ENCODE peak calls at places on chromosomes 2 and 18, in five cellular contexts. J is H9, B is mesenchymal stem cell, K is H1, W is neuronal stem cell. A is an unnamed sample.

GRCh38 chr2:102103992-102104871 is 38.3 kb upstream of the IL1R1 start:
- DNase-seq in W (no peak), B (peak), J (no peak), K (no peak), A (no peak)

GRCh38 chr2:173884403-173884802 is 80.8 kb downstream of the SP3 start:
- DNase-seq in W (peak), B (peak), K (no peak), J (peak), A (peak)

GRCh38 chr18:36297419-36298112 is at the start of gene FHOD3:
- DNase-seq in W (peak), K (no peak), B (peak), J (peak), A (peak)

GRCh38 chr2:7725132-7725849 is 808.1 kb downstream of the RNF144A start:
- DNase-seq in K (no peak), W (no peak), B (peak), J (no peak), A (no peak)

GRCh38 chr2:100895402-100895801 is 75.5 kb downstream of the NPAS2 start:
- DNase-seq in J (no peak), B (no peak), W (no peak), K (no peak), A (no peak)

GRCh38 chr2:106192752-106193490 is 1.2 kb downstream of the UXS1 start:
- DNase-seq in B (peak), J (no peak), W (no peak), K (no peak), A (peak)

GRCh38 chr2:24920813-24921441 is 890 bp upstream of the ADCY3 start:
- DNase-seq in B (peak), W (no peak), K (no peak), J (no peak), A (no peak)

GRCh38 chr2:61288070-61288841 is 126.3 kb downstream of the C2orf74 start:
- DNase-seq in W (no peak), J (no peak), K (no peak), B (no peak), A (no peak)

GRCh38 chr2:216151313-216152030 is 42.3 kb downstream of the XRCC5 start:
- DNase-seq in W (no peak), K (no peak), B (peak), J (no peak), A (no peak)

GRCh38 chr2:73979686-73980085 is 5.0 kb upstream of the TET3 start:
- DNase-seq in W (no peak), K (no peak), B (peak), J (no peak), A (peak)

GRCh38 chr2:70907130-70907756 is 28.5 kb upstream of the ATP6V1B1 start:
- DNase-seq in B (peak), K (no peak), W (no peak), J (no peak), A (peak)

GRCh38 chr2:39481611-39482010 is 44.5 kb upstream of the MAP4K3 start:
- DNase-seq in K (no peak), J (no peak), W (no peak), B (peak), A (no peak)

GRCh38 chr2:200005675-200006074 is 50.3 kb downstream of the MAIP1 start:
- DNase-seq in W (no peak), B (no peak), K (no peak), J (no peak), A (no peak)

GRCh38 chr2:235621736-235622135 is 127.9 kb downstream of the AGAP1 start:
- DNase-seq in K (no peak), W (no peak), B (no peak), J (no peak), A (no peak)

GRCh38 chr18:78822171-78822570 is 157.4 kb upstream of the SALL3 start:
- DNase-seq in K (no peak), W (no peak), B (no peak), J (no peak), A (no peak)

GRCh38 chr2:55161295-55162210 is 70.5 kb downstream of the CLHC1 start:
- DNase-seq in B (peak), J (no peak), K (no peak), W (no peak), A (no peak)

GRCh38 chr2:179021258-179021657 is 28.7 kb downstream of the CCDC141 start:
- DNase-seq in W (no peak), B (no peak), J (no peak), K (no peak), A (no peak)

GRCh38 chr2:63497561-63497960 is 90.7 kb downstream of the WDPCP start:
- DNase-seq in K (no peak), B (no peak), W (no peak), J (no peak), A (peak)

GRCh38 chr2:135168119-135168872 is 116.2 kb downstream of the RAB3GAP1 start:
- DNase-seq in B (no peak), K (no peak), J (no peak), W (no peak), A (no peak)

GRCh38 chr2:215693269-215693998 is 257.6 kb upstream of the FN1 start:
- DNase-seq in W (no peak), B (peak), J (no peak), K (no peak), A (peak)

GRCh38 chr2:173278794-173279527 is 75.7 kb upstream of the CDCA7 start:
- DNase-seq in W (no peak), J (no peak), B (no peak), K (no peak), A (no peak)

GRCh38 chr18:55214969-55215368 is 255.7 kb upstream of the CCDC68 start:
- DNase-seq in B (no peak), W (no peak), J (no peak), K (no peak), A (no peak)

DNA sequence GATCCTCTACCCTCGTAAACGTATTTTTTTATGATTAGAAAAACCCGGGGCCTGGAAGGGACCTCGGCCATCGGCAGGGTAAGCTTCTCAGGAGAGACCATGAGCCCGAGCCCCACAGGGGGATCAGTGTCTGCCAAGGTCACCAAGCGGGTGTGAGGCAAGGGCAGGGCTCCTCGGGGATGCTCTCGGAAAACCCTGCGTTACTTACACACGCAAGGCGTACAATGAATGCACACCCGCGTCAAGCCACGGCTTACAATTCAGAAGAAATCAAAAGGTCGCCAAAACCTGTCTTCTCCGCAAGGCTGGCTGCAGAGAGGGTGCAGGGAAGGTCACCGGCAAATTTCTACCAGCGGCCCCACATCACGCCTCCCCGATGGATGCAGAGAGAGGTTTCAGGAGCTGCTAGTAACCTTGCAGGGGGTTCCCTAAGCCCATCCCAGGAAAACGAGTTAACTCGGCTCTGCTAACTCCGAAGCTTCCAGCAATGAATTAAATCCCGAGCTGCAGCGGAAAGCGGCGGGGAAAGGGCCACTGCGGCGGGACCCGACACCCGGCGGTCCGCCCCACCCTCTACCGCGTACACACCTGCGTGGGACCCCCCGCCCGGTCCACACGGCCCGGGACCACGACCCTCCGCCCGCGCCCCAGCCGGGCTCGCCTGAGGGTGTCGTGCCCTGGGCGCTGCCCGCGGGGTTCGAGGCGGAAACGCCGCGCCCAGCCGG is 608 bp downstream of the ST3GAL5 start:
- DNase-seq in B (peak), W (no peak), J (peak), K (no peak), A (peak)
- H2BK12ac ChIP-seq in B (peak), W (no peak), J (no peak), K (no peak), A (no peak)

GRCh38 chr18:57887984-57888383 is 84.9 kb upstream of the ATP8B1 start:
- DNase-seq in K (no peak), B (no peak), J (no peak), W (no peak), A (no peak)
- H3K4me2 ChIP-seq in K (no peak), B (no peak), J (no peak), W (no peak), A (no peak)

DNA sequence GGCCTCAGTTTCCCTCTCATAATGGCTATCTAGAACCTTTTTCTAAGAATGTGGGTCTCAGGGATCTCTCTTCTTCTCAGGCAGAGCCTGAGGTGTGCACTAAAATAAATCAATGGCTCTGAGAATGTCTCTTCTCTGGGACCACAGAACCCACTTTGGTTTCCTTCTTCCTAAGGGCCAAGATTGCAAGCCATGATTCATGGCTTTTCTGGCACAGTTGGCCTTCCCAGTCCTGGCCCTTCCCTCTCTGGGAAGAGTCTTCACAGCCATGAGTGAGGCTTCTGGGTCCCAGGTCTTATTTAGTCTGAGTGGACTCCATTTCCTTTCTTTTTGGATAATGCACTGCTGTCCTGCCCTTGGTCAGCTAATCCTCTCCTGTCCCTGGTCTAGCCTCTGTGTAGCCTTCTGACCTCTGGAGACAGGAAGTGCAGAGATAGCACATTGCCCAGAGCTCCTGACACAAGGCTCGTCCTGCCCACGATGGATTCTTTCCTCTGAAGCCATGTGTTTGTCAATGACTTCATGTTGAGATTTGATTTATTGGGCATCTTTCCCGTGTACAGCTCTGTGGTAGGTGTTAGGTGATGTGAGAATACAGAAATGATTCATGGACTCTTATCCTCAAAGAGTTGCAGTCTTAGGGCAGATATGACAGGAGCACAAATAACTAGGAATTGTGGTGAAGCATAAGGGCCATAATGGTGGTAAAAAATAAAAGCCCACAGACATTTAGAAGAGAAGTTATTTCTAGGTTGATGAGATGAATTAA is 245.0 kb downstream of the CLIP4 start:
- DNase-seq in W (no peak), K (no peak), J (no peak), B (no peak), A (no peak)
- H2BK12ac ChIP-seq in W (no peak), K (no peak), J (no peak), B (no peak), A (no peak)

DNA sequence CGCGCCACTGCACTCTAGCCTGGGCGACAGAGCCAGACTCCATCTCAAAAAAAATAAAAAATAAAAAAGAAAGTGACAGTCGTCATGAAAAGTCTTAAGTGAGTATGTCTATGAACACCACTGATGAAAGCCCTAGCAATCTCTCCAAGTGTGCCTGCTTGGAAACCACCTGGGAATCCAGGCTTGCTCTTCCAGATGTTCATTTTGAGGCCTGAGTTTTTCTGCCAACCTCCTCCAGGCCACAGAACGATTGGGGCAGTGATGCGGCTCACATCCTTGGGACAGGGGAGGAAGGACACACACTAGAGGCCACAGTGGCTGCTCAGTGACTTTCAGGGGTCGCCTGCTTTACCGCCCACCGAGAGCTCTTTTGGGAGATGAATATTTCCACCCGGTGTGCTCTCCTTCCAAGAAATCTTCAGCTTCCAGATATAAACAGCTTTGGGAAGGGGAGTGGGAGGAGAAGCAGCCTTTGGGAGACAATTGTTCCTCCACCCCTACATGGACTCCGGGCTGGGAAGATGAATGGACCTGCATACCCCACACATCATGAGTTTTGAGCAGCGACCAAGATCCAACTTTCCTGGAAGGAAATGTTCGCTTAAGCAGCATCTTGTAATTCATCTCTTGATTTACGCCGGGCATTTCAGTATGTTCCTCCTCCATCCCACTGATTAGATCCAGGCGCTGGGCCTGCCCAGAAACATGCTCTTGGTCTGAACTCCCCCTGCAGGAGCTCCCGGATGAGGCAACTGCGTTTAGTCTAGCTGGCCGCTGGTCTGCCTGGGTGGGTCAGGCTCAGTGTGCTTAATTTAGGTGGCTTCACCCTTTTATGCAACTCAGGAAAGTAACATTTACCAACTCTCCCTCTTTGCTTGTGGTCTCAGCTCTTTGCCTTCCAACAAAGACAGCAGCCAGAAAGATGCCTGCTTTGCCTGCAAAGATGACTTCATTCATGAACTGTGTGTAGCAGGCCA is 6.2 kb upstream of the ARMC9 start:
- DNase-seq in W (no peak), K (peak), B (peak), J (peak), A (no peak)
- H3K4me2 ChIP-seq in W (no peak), K (no peak), B (no peak), J (no peak), A (no peak)

GRCh38 chr2:1987379-1987778 is 243.1 kb upstream of the PXDN start:
- DNase-seq in W (no peak), J (no peak), B (no peak), K (no peak), A (no peak)

GRCh38 chr2:1988594-1988993 is 244.3 kb upstream of the PXDN start:
- DNase-seq in W (no peak), B (no peak), K (no peak), J (no peak), A (no peak)

GRCh38 chr2:1986598-1986997 is 242.3 kb upstream of the PXDN start:
- DNase-seq in W (no peak), K (no peak), J (no peak), B (no peak), A (no peak)

GRCh38 chr2:1989216-1989615 is 244.9 kb upstream of the PXDN start:
- DNase-seq in B (no peak), W (no peak), K (no peak), J (no peak), A (no peak)

GRCh38 chr2:1988049-1988448 is 243.7 kb upstream of the PXDN start:
- DNase-seq in B (no peak), J (no peak), K (no peak), W (no peak), A (no peak)
- H2BK12ac ChIP-seq in B (no peak), J (no peak), K (peak), W (no peak), A (no peak)

GRCh38 chr2:46009772-46010171 is 287.4 kb upstream of the EPAS1 start:
- DNase-seq in W (no peak), B (no peak), J (no peak), K (no peak), A (no peak)
- H3K4me2 ChIP-seq in W (no peak), B (no peak), J (no peak), K (no peak), A (no peak)

GRCh38 chr18:62586148-62586774 is 63.4 kb downstream of the ZCCHC2 start:
- DNase-seq in J (peak), K (no peak), W (peak), B (peak), A (peak)

GRCh38 chr18:62588217-62588616 is 65.4 kb downstream of the ZCCHC2 start:
- DNase-seq in K (no peak), B (no peak), W (no peak), J (no peak), A (no peak)

GRCh38 chr18:62586781-62587487 is 64.1 kb downstream of the ZCCHC2 start:
- DNase-seq in K (no peak), B (no peak), J (no peak), W (no peak), A (no peak)

GRCh38 chr18:62587689-62588088 is 64.9 kb downstream of the ZCCHC2 start:
- DNase-seq in W (no peak), K (no peak), J (no peak), B (no peak), A (no peak)

DNA sequence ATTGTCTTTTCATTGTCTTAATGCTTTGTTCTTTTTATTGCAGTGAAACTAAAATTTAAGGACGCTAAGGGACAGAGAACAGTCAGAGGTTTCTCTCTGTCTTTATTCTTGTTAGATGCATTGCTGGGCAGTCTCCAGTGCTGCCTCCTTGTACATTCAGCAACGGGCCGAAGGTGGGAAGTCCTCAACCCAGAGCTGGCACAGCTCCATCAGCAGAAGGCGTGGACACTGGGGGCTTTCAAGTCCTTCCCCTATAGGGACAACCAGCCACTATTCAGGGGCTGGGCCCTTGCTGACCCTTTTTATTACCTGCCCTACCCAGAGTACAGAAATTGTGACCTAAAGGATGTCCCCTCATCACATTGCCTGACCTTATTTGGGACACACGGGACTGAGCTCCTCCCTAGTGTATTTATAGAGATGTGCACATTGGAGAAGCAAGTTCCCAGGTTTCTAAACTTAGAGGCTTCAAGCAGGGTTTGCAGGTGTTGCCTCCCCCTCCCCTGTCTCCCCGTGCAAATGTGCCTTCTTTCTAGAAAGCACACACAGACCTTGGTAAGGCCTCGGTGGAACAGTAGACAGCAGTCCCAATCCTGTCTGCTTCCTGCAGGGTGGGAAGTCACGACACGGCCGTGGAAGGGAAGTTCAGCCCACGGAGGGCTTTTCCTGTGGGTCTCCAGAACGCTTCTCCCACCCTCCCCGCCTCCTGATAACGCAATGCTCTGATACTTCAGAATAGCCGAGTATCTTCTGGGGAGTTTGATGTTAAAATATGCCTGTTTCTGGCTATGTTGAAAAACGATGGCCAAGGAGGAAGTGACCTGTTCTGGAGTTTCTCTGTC is 68.2 kb downstream of the ZCCHC2 start:
- DNase-seq in W (no peak), J (no peak), B (no peak), K (no peak), A (no peak)
- H2BK12ac ChIP-seq in W (no peak), J (no peak), B (no peak), K (no peak), A (no peak)

DNA sequence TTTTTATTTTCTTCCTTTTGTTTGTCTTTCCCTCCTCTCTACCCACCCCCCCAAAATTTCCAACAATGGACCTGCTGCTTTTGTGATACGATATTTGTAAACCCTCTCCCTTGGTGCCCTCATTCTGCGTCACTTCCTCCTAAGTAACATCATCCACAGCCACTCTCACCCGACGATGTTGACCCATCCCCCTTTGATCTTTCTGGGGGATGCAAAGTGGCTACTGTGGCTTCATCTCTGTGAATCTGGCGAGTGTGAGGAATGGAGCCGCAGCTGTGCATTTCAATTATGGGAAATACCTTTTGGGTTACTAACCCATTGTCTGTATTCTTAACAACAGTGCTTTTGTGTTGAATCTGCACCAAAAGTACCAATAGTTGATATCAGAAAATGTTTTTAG is 19.4 kb downstream of the ANTXR1 start:
- DNase-seq in J (no peak), K (no peak), W (no peak), B (no peak), A (peak)
- H3K4me2 ChIP-seq in J (no peak), K (no peak), W (no peak), B (no peak), A (no peak)

GRCh38 chr2:224078656-224079055 is 39.6 kb upstream of the SERPINE2 start:
- DNase-seq in W (no peak), J (no peak), B (no peak), K (no peak), A (no peak)
- H2BK12ac ChIP-seq in W (no peak), J (no peak), B (no peak), K (no peak), A (no peak)

DNA sequence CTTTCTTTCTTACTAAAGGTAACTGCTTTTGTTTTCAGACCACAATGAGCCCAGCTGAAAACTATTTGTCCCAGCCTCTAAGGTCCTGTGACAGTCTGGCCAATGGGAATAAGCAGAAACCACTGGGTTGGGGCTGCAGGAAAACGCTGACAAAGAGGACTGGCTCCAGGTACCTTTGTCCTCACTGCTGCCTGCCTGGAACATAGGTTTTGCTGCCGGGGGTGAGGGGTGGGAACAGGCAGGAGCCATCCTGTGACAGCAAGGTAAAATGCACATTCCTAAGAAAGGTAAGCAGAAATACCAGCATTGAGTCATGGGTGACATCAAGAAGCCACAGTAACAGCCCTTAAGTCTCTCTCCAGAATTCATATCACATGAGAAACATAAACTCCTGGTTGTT is 21.6 kb downstream of the PTPN2 start:
- DNase-seq in J (peak), W (no peak), K (peak), B (no peak), A (peak)
- H3K4me2 ChIP-seq in J (peak), W (no peak), K (peak), B (no peak), A (peak)

A was measured in trophoblast cell.